ENCODE peak calls at places on chromosomes 6 and 20, in eight cellular contexts. U, H, K, Y, P, R, O and L are unnamed samples.

GRCh38 chr20:19832875-19833274 is 74.8 kb downstream of the RIN2 start:
- DNase-seq in U (no peak), H (no peak), K (no peak), Y (no peak), P (no peak), R (no peak), O (no peak), L (no peak)

GRCh38 chr6:129491436-129491835 is 218.5 kb downstream of the ARHGAP18 start:
- DNase-seq in U (no peak), H (no peak), K (no peak), Y (no peak), P (no peak), R (no peak), O (no peak), L (no peak)

GRCh38 chr6:125759184-125759902 is 9.9 kb downstream of the HEY2 start:
- DNase-seq in U (no peak), H (no peak), K (no peak), Y (peak), P (peak), R (no peak), O (no peak), L (no peak)

GRCh38 chr20:31972481-31973386 is 4.8 kb downstream of the XKR7 start:
- DNase-seq in U (no peak), H (no peak), K (no peak), Y (no peak), P (no peak), R (no peak), O (no peak), L (no peak)

GRCh38 chr20:51400051-51400926 is 142.2 kb downstream of the NFATC2 start:
- DNase-seq in U (peak), H (no peak), K (peak), Y (peak), P (no peak), R (no peak), O (no peak), L (no peak)

GRCh38 chr6:1756472-1757129 is 146.9 kb downstream of the FOXC1 start:
- DNase-seq in U (no peak), H (no peak), K (no peak), Y (no peak), P (no peak), R (no peak), O (no peak), L (no peak)

GRCh38 chr6:3281669-3282460 is 23.1 kb downstream of the PSMG4 start:
- DNase-seq in U (no peak), H (peak), K (no peak), Y (no peak), P (peak), R (no peak), O (peak), L (peak)

GRCh38 chr6:7624781-7625710 is 35.0 kb downstream of the SNRNP48 start:
- DNase-seq in U (no peak), H (no peak), K (no peak), Y (no peak), P (no peak), R (no peak), O (no peak), L (no peak)

GRCh38 chr6:14406616-14407343 is 289.2 kb downstream of the CD83 start:
- DNase-seq in U (no peak), H (no peak), K (no peak), Y (no peak), P (no peak), R (no peak), O (no peak), L (no peak)

GRCh38 chr6:4486543-4487319 is 289.5 kb upstream of the CDYL start:
- DNase-seq in U (no peak), H (no peak), K (no peak), Y (no peak), P (no peak), R (no peak), O (no peak), L (no peak)

GRCh38 chr6:45714795-45715507 is 300.7 kb downstream of the CLIC5 start:
- DNase-seq in U (peak), H (peak), K (peak), Y (peak), P (no peak), R (peak), O (peak), L (no peak)

GRCh38 chr6:23097569-23097968 is 528.2 kb downstream of the HDGFL1 start:
- DNase-seq in U (no peak), H (no peak), K (no peak), Y (no peak), P (no peak), R (no peak), O (no peak), L (no peak)

GRCh38 chr20:46582648-46583047 is 32.2 kb upstream of the OCSTAMP start:
- DNase-seq in U (no peak), H (peak), K (no peak), Y (no peak), P (no peak), R (no peak), O (no peak), L (no peak)

GRCh38 chr6:89834884-89835792 is 5.5 kb downstream of the CASP8AP2 start:
- DNase-seq in U (no peak), H (no peak), K (peak), Y (no peak), P (no peak), R (no peak), O (no peak), L (no peak)

GRCh38 chr6:89002523-89002922 is 39.1 kb upstream of the RNGTT start:
- DNase-seq in U (no peak), H (no peak), K (no peak), Y (no peak), P (no peak), R (no peak), O (peak), L (no peak)

GRCh38 chr20:41028359-41029149 is at the start of gene TOP1:
- DNase-seq in U (peak), H (peak), K (peak), Y (peak), P (peak), R (peak), O (peak), L (peak)

GRCh38 chr20:63968136-63968927 is 1.4 kb downstream of the ZNF512B start:
- DNase-seq in U (no peak), H (peak), K (no peak), Y (no peak), P (peak), R (no peak), O (no peak), L (no peak)